ENCODE peak calls at places on chromosomes 3 and 15, in six cellular contexts. One of them, this sample, is unnamed.

GRCh38 chr3:128492353-128493220 is at the start of gene GATA2:
- DNase-seq in left ventricle myocardium inferior: no peak
- DNase-seq in lower leg skin: no peak
- DNase-seq in right lobe of liver: no peak
- DNase-seq in mucosa of descending colon: peak
- DNase-seq in choroid plexus epithelial cell: no peak
- DNase-seq in this sample: no peak

GRCh38 chr15:52527898-52528464 is 699 bp downstream of the MYO5A start:
- DNase-seq in mucosa of descending colon: no peak
- DNase-seq in lower leg skin: no peak
- DNase-seq in right lobe of liver: peak
- DNase-seq in left ventricle myocardium inferior: no peak
- DNase-seq in choroid plexus epithelial cell: peak
- DNase-seq in this sample: peak

GRCh38 chr3:196968233-196969000 is at the start of gene PIGZ:
- DNase-seq in mucosa of descending colon: no peak
- DNase-seq in right lobe of liver: no peak
- DNase-seq in left ventricle myocardium inferior: peak
- DNase-seq in lower leg skin: no peak
- DNase-seq in choroid plexus epithelial cell: no peak
- DNase-seq in this sample: peak

GRCh38 chr3:155010416-155010815 is 69.7 kb upstream of the MME start:
- DNase-seq in right lobe of liver: no peak
- DNase-seq in left ventricle myocardium inferior: no peak
- DNase-seq in choroid plexus epithelial cell: no peak
- DNase-seq in mucosa of descending colon: no peak
- DNase-seq in lower leg skin: no peak
- DNase-seq in this sample: no peak

GRCh38 chr3:50089603-50089945 is 855 bp downstream of the RBM5 start:
- DNase-seq in left ventricle myocardium inferior: no peak
- DNase-seq in mucosa of descending colon: no peak
- DNase-seq in right lobe of liver: no peak
- DNase-seq in lower leg skin: no peak
- DNase-seq in choroid plexus epithelial cell: peak
- DNase-seq in this sample: no peak

GRCh38 chr3:188174309-188175044 is 20.5 kb downstream of the LPP start:
- DNase-seq in mucosa of descending colon: no peak
- DNase-seq in choroid plexus epithelial cell: no peak
- DNase-seq in left ventricle myocardium inferior: no peak
- DNase-seq in right lobe of liver: no peak
- DNase-seq in lower leg skin: no peak
- DNase-seq in this sample: no peak

GRCh38 chr15:68354923-68355322 is 77.0 kb downstream of the ITGA11 start:
- DNase-seq in choroid plexus epithelial cell: peak
- DNase-seq in right lobe of liver: no peak
- DNase-seq in left ventricle myocardium inferior: no peak
- DNase-seq in lower leg skin: no peak
- DNase-seq in mucosa of descending colon: no peak
- DNase-seq in this sample: peak

GRCh38 chr15:31345606-31346366 is 19.2 kb downstream of the KLF13 start:
- DNase-seq in right lobe of liver: peak
- DNase-seq in lower leg skin: no peak
- DNase-seq in choroid plexus epithelial cell: no peak
- DNase-seq in mucosa of descending colon: no peak
- DNase-seq in left ventricle myocardium inferior: peak
- DNase-seq in this sample: no peak

GRCh38 chr3:37863949-37864822 is 2.5 kb downstream of the CTDSPL start:
- DNase-seq in mucosa of descending colon: no peak
- DNase-seq in right lobe of liver: no peak
- DNase-seq in choroid plexus epithelial cell: no peak
- DNase-seq in left ventricle myocardium inferior: no peak
- DNase-seq in lower leg skin: no peak
- DNase-seq in this sample: no peak

GRCh38 chr3:164748626-164749025 is 329.7 kb downstream of the SI start:
- DNase-seq in choroid plexus epithelial cell: no peak
- DNase-seq in lower leg skin: no peak
- DNase-seq in left ventricle myocardium inferior: no peak
- DNase-seq in mucosa of descending colon: no peak
- DNase-seq in right lobe of liver: no peak
- DNase-seq in this sample: no peak

GRCh38 chr3:126870608-126871210 is 112.2 kb upstream of the PLXNA1 start:
- DNase-seq in left ventricle myocardium inferior: no peak
- DNase-seq in lower leg skin: no peak
- DNase-seq in right lobe of liver: no peak
- DNase-seq in mucosa of descending colon: no peak
- DNase-seq in choroid plexus epithelial cell: no peak
- DNase-seq in this sample: peak

GRCh38 chr3:111906667-111907066 is 47.6 kb downstream of the PHLDB2 start:
- DNase-seq in left ventricle myocardium inferior: no peak
- DNase-seq in mucosa of descending colon: no peak
- DNase-seq in right lobe of liver: no peak
- DNase-seq in choroid plexus epithelial cell: peak
- DNase-seq in lower leg skin: no peak
- DNase-seq in this sample: no peak

GRCh38 chr3:45087155-45087554 is 59.0 kb downstream of the CDCP1 start:
- DNase-seq in left ventricle myocardium inferior: no peak
- DNase-seq in choroid plexus epithelial cell: no peak
- DNase-seq in right lobe of liver: no peak
- DNase-seq in mucosa of descending colon: no peak
- DNase-seq in lower leg skin: no peak
- DNase-seq in this sample: peak

GRCh38 chr3:178709047-178709446 is 172.8 kb downstream of the KCNMB2 start:
- DNase-seq in choroid plexus epithelial cell: no peak
- DNase-seq in mucosa of descending colon: no peak
- DNase-seq in right lobe of liver: no peak
- DNase-seq in left ventricle myocardium inferior: no peak
- DNase-seq in lower leg skin: no peak
- DNase-seq in this sample: no peak

GRCh38 chr15:85704720-85705119 is 90.0 kb downstream of the KLHL25 start:
- DNase-seq in right lobe of liver: no peak
- DNase-seq in mucosa of descending colon: no peak
- DNase-seq in lower leg skin: no peak
- DNase-seq in choroid plexus epithelial cell: no peak
- DNase-seq in left ventricle myocardium inferior: no peak
- DNase-seq in this sample: no peak

GRCh38 chr3:46626039-46626438 is 13.7 kb downstream of the FAM240A start:
- DNase-seq in choroid plexus epithelial cell: no peak
- DNase-seq in lower leg skin: no peak
- DNase-seq in mucosa of descending colon: no peak
- DNase-seq in left ventricle myocardium inferior: no peak
- DNase-seq in right lobe of liver: no peak
- DNase-seq in this sample: no peak

GRCh38 chr15:98711810-98712209 is 63.5 kb downstream of the IGF1R start:
- DNase-seq in mucosa of descending colon: no peak
- DNase-seq in choroid plexus epithelial cell: no peak
- DNase-seq in left ventricle myocardium inferior: no peak
- DNase-seq in lower leg skin: no peak
- DNase-seq in right lobe of liver: no peak
- DNase-seq in this sample: no peak

DNA sequence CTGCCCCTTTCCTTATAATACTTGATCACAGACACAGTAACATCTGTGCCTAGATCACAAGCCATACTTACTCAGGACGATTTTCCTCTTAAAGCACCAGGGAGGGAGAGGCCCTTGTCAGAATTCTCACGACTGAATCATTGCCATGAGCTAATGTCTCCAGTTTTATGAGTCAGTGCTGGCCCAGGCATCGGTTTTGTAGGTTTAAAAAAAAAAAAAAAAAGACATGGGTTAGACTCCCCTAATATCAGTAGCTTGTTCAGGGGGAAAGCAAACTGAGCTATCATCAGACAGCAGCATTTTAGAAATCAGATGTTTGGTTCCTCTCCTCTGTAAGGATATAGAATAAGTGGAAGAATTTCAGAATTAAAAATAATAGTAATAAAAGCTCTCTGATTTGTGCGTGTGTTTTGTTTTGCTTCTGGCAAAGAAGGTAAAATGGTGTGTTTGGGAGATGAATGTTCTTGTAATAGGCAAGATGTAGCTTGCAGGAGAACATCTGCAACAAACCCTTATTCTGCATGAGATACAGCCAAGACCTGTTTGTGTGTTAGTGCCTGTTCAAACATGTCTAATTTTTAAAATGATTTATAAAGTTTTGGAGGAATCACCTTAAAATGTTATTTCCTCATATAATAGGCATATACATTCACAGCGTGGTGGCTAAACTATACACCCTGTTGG is 193.6 kb downstream of the TP63 start:
- DNase-seq in lower leg skin: no peak
- DNase-seq in left ventricle myocardium inferior: no peak
- DNase-seq in mucosa of descending colon: no peak
- DNase-seq in right lobe of liver: no peak
- DNase-seq in choroid plexus epithelial cell: peak
- DNase-seq in this sample: peak
- H3K4me3 ChIP-seq in lower leg skin: no peak
- H3K4me3 ChIP-seq in left ventricle myocardium inferior: no peak
- H3K4me3 ChIP-seq in mucosa of descending colon: no peak
- H3K4me3 ChIP-seq in right lobe of liver: no peak
- H3K4me3 ChIP-seq in choroid plexus epithelial cell: no peak
- H3K4me3 ChIP-seq in this sample: no peak

GRCh38 chr3:139541898-139542288 is 2.4 kb upstream of the RBP1 start:
- DNase-seq in mucosa of descending colon: no peak
- DNase-seq in left ventricle myocardium inferior: no peak
- DNase-seq in lower leg skin: no peak
- DNase-seq in right lobe of liver: no peak
- DNase-seq in choroid plexus epithelial cell: no peak
- DNase-seq in this sample: no peak
- TF ChIP-seq CTCF in mucosa of descending colon: no peak
- TF ChIP-seq CTCF in left ventricle myocardium inferior: no peak
- TF ChIP-seq CTCF in lower leg skin: no peak
- TF ChIP-seq CTCF in right lobe of liver: no peak
- TF ChIP-seq CTCF in choroid plexus epithelial cell: peak
- TF ChIP-seq CTCF in this sample: no peak

GRCh38 chr3:15429080-15429479 is 1.7 kb downstream of the EAF1 start:
- DNase-seq in mucosa of descending colon: no peak
- DNase-seq in lower leg skin: no peak
- DNase-seq in left ventricle myocardium inferior: no peak
- DNase-seq in right lobe of liver: no peak
- DNase-seq in choroid plexus epithelial cell: no peak
- DNase-seq in this sample: no peak
- H3K4me3 ChIP-seq in mucosa of descending colon: no peak
- H3K4me3 ChIP-seq in lower leg skin: no peak
- H3K4me3 ChIP-seq in left ventricle myocardium inferior: peak
- H3K4me3 ChIP-seq in right lobe of liver: peak
- H3K4me3 ChIP-seq in choroid plexus epithelial cell: peak
- H3K4me3 ChIP-seq in this sample: peak

GRCh38 chr15:64137226-64137833 is 14.2 kb upstream of the SNX22 start:
- DNase-seq in right lobe of liver: no peak
- DNase-seq in lower leg skin: no peak
- DNase-seq in choroid plexus epithelial cell: peak
- DNase-seq in left ventricle myocardium inferior: no peak
- DNase-seq in mucosa of descending colon: no peak
- DNase-seq in this sample: no peak
- TF ChIP-seq CTCF in right lobe of liver: no peak
- TF ChIP-seq CTCF in lower leg skin: no peak
- TF ChIP-seq CTCF in choroid plexus epithelial cell: peak
- TF ChIP-seq CTCF in left ventricle myocardium inferior: peak
- TF ChIP-seq CTCF in mucosa of descending colon: no peak
- TF ChIP-seq CTCF in this sample: no peak

DNA sequence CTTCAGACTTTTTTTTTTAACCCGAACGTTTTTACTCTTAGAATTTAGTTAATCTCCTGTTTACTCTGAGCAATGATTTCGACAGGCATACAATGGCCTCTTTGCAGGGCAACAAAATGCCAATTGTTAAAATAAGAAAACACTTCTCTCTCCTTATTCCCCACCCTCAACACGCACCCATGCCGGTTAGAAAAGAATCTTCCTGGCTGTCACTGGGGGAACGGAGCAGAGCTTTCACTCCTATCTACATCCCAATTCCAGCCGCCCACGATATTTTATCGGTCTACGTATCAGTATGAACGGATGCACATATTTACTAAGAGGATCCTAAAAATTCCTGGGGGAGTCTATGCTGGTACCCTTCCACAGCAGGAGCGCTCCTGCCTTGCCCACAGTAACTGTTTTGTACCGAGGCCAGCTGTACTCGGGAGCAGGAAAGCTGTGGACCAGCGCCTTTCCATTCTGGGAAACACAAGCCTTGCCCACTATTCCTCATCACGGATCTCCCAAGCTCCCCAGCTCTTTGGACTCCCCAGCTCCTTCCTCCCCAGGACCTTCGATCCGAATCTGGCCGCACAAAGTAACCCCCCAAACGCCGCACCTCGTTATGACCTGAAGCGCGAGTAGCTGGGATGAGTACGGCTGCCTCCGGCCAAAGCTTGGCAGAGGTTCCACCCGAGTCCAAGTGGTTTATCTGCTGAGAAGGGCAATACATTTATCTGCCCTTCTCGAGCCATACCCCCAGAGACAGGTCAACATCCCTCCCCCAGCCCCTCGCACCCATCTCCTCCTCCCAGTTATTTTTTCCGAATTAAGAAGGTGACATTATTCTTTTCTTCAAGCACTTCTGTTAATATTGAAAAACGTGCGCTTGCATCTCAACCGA is 2.2 kb upstream of the FOXB1 start:
- DNase-seq in mucosa of descending colon: no peak
- DNase-seq in choroid plexus epithelial cell: no peak
- DNase-seq in right lobe of liver: no peak
- DNase-seq in left ventricle myocardium inferior: no peak
- DNase-seq in lower leg skin: no peak
- DNase-seq in this sample: no peak
- H3K4me3 ChIP-seq in mucosa of descending colon: no peak
- H3K4me3 ChIP-seq in choroid plexus epithelial cell: no peak
- H3K4me3 ChIP-seq in right lobe of liver: no peak
- H3K4me3 ChIP-seq in left ventricle myocardium inferior: no peak
- H3K4me3 ChIP-seq in lower leg skin: no peak
- H3K4me3 ChIP-seq in this sample: no peak

GRCh38 chr3:87307805-87308204 is 31.4 kb upstream of the POU1F1 start:
- DNase-seq in right lobe of liver: no peak
- DNase-seq in mucosa of descending colon: no peak
- DNase-seq in left ventricle myocardium inferior: no peak
- DNase-seq in lower leg skin: no peak
- DNase-seq in choroid plexus epithelial cell: peak
- DNase-seq in this sample: peak
- TF ChIP-seq CTCF in right lobe of liver: no peak
- TF ChIP-seq CTCF in mucosa of descending colon: no peak
- TF ChIP-seq CTCF in left ventricle myocardium inferior: no peak
- TF ChIP-seq CTCF in lower leg skin: no peak
- TF ChIP-seq CTCF in choroid plexus epithelial cell: peak
- TF ChIP-seq CTCF in this sample: peak

DNA sequence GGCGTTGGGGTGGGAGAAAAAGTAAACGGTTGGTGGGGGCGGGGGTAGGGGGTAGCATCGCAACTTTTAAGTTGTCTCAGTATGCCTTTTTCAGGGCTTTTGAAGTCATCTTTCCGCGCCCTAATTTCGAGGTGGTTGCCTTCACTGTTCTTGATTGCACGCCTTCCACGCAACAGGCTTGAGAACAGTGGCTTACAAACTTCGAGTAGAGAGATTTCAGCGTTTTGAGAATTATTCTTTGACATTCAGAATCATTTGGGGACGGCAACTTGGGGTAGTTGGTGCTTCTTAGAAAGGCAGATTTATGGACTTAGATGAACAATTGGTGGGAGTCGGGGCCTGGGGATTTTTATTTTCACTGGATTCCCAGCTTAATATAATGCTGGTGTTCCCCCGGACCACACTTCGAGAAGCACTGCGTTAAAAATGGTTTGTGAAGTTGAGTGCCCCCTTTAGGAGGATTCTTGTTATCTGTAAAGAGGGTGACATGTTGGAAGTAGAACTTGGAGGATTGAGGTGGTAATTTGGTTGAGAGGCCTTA is 880 bp downstream of the PPP4R2 start:
- DNase-seq in right lobe of liver: no peak
- DNase-seq in mucosa of descending colon: no peak
- DNase-seq in lower leg skin: peak
- DNase-seq in left ventricle myocardium inferior: no peak
- DNase-seq in choroid plexus epithelial cell: peak
- DNase-seq in this sample: peak
- H3K4me3 ChIP-seq in right lobe of liver: peak
- H3K4me3 ChIP-seq in mucosa of descending colon: peak
- H3K4me3 ChIP-seq in lower leg skin: peak
- H3K4me3 ChIP-seq in left ventricle myocardium inferior: peak
- H3K4me3 ChIP-seq in choroid plexus epithelial cell: peak
- H3K4me3 ChIP-seq in this sample: peak

This sample was measured in fibroblast of pulmonary artery.